ENCODE peak calls at places on chromosomes 6 and 20, in seven cellular contexts. L, N, V, X, B, P and T are unnamed samples.

GRCh38 chr6:80438728-80439127 is 332.3 kb downstream of the BCKDHB start:
- DNase-seq in L (peak; percentile 74), N (no peak), V (no peak), X (no peak), B (no peak), P (peak; percentile 74), T (no peak)

GRCh38 chr20:33828326-33828834 is 17.2 kb downstream of the CHMP4B start:
- DNase-seq in L (no peak), N (no peak), V (no peak), X (no peak), B (no peak), P (no peak), T (no peak)

GRCh38 chr6:130239755-130240154 is 17.0 kb upstream of the SAMD3 start:
- DNase-seq in L (no peak), N (no peak), V (no peak), X (no peak), B (no peak), P (no peak), T (no peak)

GRCh38 chr6:42142118-42142835 is at the start of gene C6orf132:
- DNase-seq in L (no peak), N (no peak), V (peak; percentile 63), X (no peak), B (no peak), P (no peak), T (peak; percentile 93)

GRCh38 chr6:170237999-170238740 is 52.7 kb downstream of the DLL1 start:
- DNase-seq in L (no peak), N (no peak), V (no peak), X (no peak), B (no peak), P (no peak), T (peak; percentile 53)

GRCh38 chr6:63347599-63347998 is 27.8 kb upstream of the LGSN start:
- DNase-seq in L (peak; percentile 38), N (no peak), V (no peak), X (no peak), B (no peak), P (peak; percentile 39), T (no peak)

GRCh38 chr6:116154887-116155286 is 29.0 kb upstream of the COL10A1 start:
- DNase-seq in L (no peak), N (no peak), V (no peak), X (no peak), B (no peak), P (no peak), T (no peak)

GRCh38 chr6:106870824-106871300 is 103.7 kb downstream of the CD24 start:
- DNase-seq in L (no peak), N (no peak), V (no peak), X (no peak), B (no peak), P (no peak), T (no peak)

GRCh38 chr6:127691147-127691546 is 114.2 kb downstream of the C6orf58 start:
- DNase-seq in L (no peak), N (no peak), V (no peak), X (no peak), B (no peak), P (no peak), T (no peak)

GRCh38 chr6:117272886-117273285 is 7.5 kb downstream of the VGLL2 start:
- DNase-seq in L (no peak), N (no peak), V (no peak), X (no peak), B (no peak), P (no peak), T (no peak)

GRCh38 chr6:30164714-30165113 is 1.4 kb downstream of the TRIM15 start:
- DNase-seq in L (no peak), N (no peak), V (no peak), X (no peak), B (no peak), P (no peak), T (no peak)

GRCh38 chr20:40286991-40287531 is 402.0 kb downstream of the MAFB start:
- DNase-seq in L (no peak), N (no peak), V (no peak), X (no peak), B (peak; percentile 97), P (no peak), T (peak; percentile 86)

GRCh38 chr6:1771324-1771723 is 161.6 kb downstream of the FOXC1 start:
- DNase-seq in L (no peak), N (no peak), V (peak; percentile 80), X (no peak), B (no peak), P (peak; percentile 84), T (no peak)